ENCODE peak calls at places on chromosomes 3 and 15, in ten cellular contexts. V, G, N, Q, C, X, S, O, F and T are unnamed samples.

GRCh38 chr15:92901053-92901761 is 1.1 kb downstream of the CHD2 start:
- DNase-seq in V (no peak), G (no peak), N (no peak), Q (no peak), C (no peak), X (peak), S (no peak), O (no peak), F (no peak), T (no peak)

GRCh38 chr3:11932636-11933035 is 71.6 kb upstream of the SYN2 start:
- DNase-seq in V (no peak), G (no peak), N (no peak), Q (no peak), C (no peak), X (no peak), S (no peak), O (no peak), F (no peak), T (no peak)

GRCh38 chr15:38440353-38441129 is 13.4 kb upstream of the FAM98B start:
- DNase-seq in V (peak), G (no peak), N (no peak), Q (no peak), C (peak), X (peak), S (peak), O (no peak), F (peak), T (no peak)

GRCh38 chr15:42394131-42394530 is 34.8 kb downstream of the CAPN3 start:
- DNase-seq in V (no peak), G (no peak), N (no peak), Q (no peak), C (no peak), X (no peak), S (no peak), O (no peak), F (no peak), T (no peak)

GRCh38 chr3:52061116-52061910 is 4.9 kb upstream of the DUSP7 start:
- DNase-seq in V (no peak), G (no peak), N (no peak), Q (no peak), C (no peak), X (no peak), S (no peak), O (no peak), F (peak), T (no peak)

GRCh38 chr3:30934208-30934550 is 39.7 kb upstream of the GADL1 start:
- DNase-seq in V (no peak), G (no peak), N (no peak), Q (no peak), C (peak), X (peak), S (no peak), O (no peak), F (no peak), T (no peak)

GRCh38 chr3:102162251-102162650 is 272.6 kb upstream of the ZPLD1 start:
- DNase-seq in V (no peak), G (no peak), N (no peak), Q (no peak), C (no peak), X (no peak), S (no peak), O (no peak), F (no peak), T (no peak)

GRCh38 chr3:172709776-172710708 is 825 bp downstream of the NCEH1 start:
- DNase-seq in V (no peak), G (no peak), N (no peak), Q (no peak), C (peak), X (no peak), S (peak), O (no peak), F (peak), T (no peak)

GRCh38 chr3:37053337-37053736 is 60.0 kb downstream of the MLH1 start:
- DNase-seq in V (no peak), G (no peak), N (no peak), Q (no peak), C (no peak), X (no peak), S (no peak), O (no peak), F (no peak), T (no peak)

GRCh38 chr3:56923546-56924224 is 121.9 kb upstream of the ARHGEF3 start:
- DNase-seq in V (peak), G (no peak), N (no peak), Q (no peak), C (peak), X (peak), S (no peak), O (peak), F (peak), T (no peak)

GRCh38 chr3:143658869-143659268 is 189.4 kb downstream of the SLC9A9 start:
- DNase-seq in V (no peak), G (no peak), N (no peak), Q (no peak), C (peak), X (peak), S (no peak), O (peak), F (no peak), T (no peak)

GRCh38 chr3:144142151-144142855 is 170.7 kb downstream of the DIPK2A start:
- DNase-seq in V (no peak), G (no peak), N (peak), Q (no peak), C (peak), X (peak), S (no peak), O (no peak), F (no peak), T (no peak)

GRCh38 chr15:66865622-66866611 is 163.9 kb downstream of the SMAD6 start:
- DNase-seq in V (no peak), G (peak), N (no peak), Q (peak), C (no peak), X (no peak), S (peak), O (no peak), F (peak), T (peak)

GRCh38 chr3:71973337-71974030 is 188.5 kb upstream of the PROK2 start:
- DNase-seq in V (no peak), G (no peak), N (no peak), Q (no peak), C (no peak), X (no peak), S (no peak), O (no peak), F (peak), T (no peak)

GRCh38 chr15:61997786-61998185 is 62.5 kb downstream of the VPS13C start:
- DNase-seq in V (no peak), G (no peak), N (no peak), Q (no peak), C (peak), X (no peak), S (no peak), O (no peak), F (no peak), T (no peak)

GRCh38 chr3:52615178-52615577 is 70.5 kb downstream of the PBRM1 start:
- DNase-seq in V (no peak), G (no peak), N (no peak), Q (no peak), C (peak), X (no peak), S (no peak), O (no peak), F (no peak), T (no peak)

GRCh38 chr15:26891448-26891881 is 24.6 kb downstream of the GABRA5 start:
- DNase-seq in V (no peak), G (no peak), N (no peak), Q (no peak), C (peak), X (peak), S (no peak), O (peak), F (peak), T (peak)

GRCh38 chr15:97684249-97684648 is 276.3 kb upstream of the ARRDC4 start:
- DNase-seq in V (no peak), G (no peak), N (no peak), Q (no peak), C (no peak), X (no peak), S (no peak), O (no peak), F (no peak), T (no peak)

GRCh38 chr3:108493862-108494261 is 16.5 kb downstream of the MYH15 start:
- DNase-seq in V (no peak), G (no peak), N (no peak), Q (no peak), C (no peak), X (no peak), S (no peak), O (no peak), F (peak), T (no peak)

GRCh38 chr15:26634319-26634718 is 138.5 kb downstream of the GABRB3 start:
- DNase-seq in V (no peak), G (no peak), N (no peak), Q (no peak), C (no peak), X (no peak), S (no peak), O (no peak), F (no peak), T (no peak)

GRCh38 chr3:124491875-124492274 is 238.4 kb upstream of the UMPS start:
- DNase-seq in V (no peak), G (no peak), N (no peak), Q (no peak), C (no peak), X (no peak), S (no peak), O (no peak), F (no peak), T (no peak)

GRCh38 chr3:19093084-19093483 is 55.2 kb upstream of the KCNH8 start:
- DNase-seq in V (no peak), G (no peak), N (no peak), Q (no peak), C (no peak), X (no peak), S (no peak), O (no peak), F (no peak), T (no peak)

GRCh38 chr3:62174116-62174515 is 199.2 kb downstream of the FEZF2 start:
- DNase-seq in V (no peak), G (no peak), N (no peak), Q (no peak), C (no peak), X (no peak), S (no peak), O (no peak), F (no peak), T (no peak)

GRCh38 chr3:187465503-187465902 is 97.3 kb downstream of the RTP4 start:
- DNase-seq in V (no peak), G (no peak), N (no peak), Q (no peak), C (no peak), X (no peak), S (no peak), O (no peak), F (no peak), T (no peak)

GRCh38 chr15:43408789-43409188 is 37.9 kb downstream of the TUBGCP4 start:
- DNase-seq in V (no peak), G (no peak), N (no peak), Q (no peak), C (no peak), X (no peak), S (no peak), O (no peak), F (no peak), T (no peak)

GRCh38 chr3:58271901-58272501 is 34.0 kb upstream of the RPP14 start:
- DNase-seq in V (no peak), G (no peak), N (no peak), Q (no peak), C (peak), X (peak), S (no peak), O (peak), F (no peak), T (no peak)

GRCh38 chr3:78101363-78101762 is 1061.5 kb downstream of the ROBO2 start:
- DNase-seq in V (no peak), G (no peak), N (no peak), Q (no peak), C (peak), X (peak), S (no peak), O (peak), F (no peak), T (no peak)

GRCh38 chr3:171402281-171402680 is 57.9 kb downstream of the TNIK start:
- DNase-seq in V (no peak), G (no peak), N (no peak), Q (no peak), C (no peak), X (no peak), S (no peak), O (no peak), F (no peak), T (no peak)

GRCh38 chr3:185337231-185337816 is 25.6 kb upstream of the MAP3K13 start:
- DNase-seq in V (no peak), G (no peak), N (no peak), Q (no peak), C (no peak), X (no peak), S (no peak), O (no peak), F (no peak), T (no peak)

GRCh38 chr3:181470349-181470748 is 241.4 kb upstream of the SOX2 start:
- DNase-seq in V (no peak), G (no peak), N (no peak), Q (no peak), C (no peak), X (no peak), S (no peak), O (no peak), F (no peak), T (no peak)

GRCh38 chr3:13519392-13519791 is 29.5 kb upstream of the FBLN2 start:
- DNase-seq in V (no peak), G (no peak), N (no peak), Q (no peak), C (no peak), X (no peak), S (no peak), O (no peak), F (no peak), T (no peak)

GRCh38 chr3:33145901-33146580 is 32.2 kb downstream of the CRTAP start:
- DNase-seq in V (no peak), G (no peak), N (no peak), Q (no peak), C (no peak), X (peak), S (no peak), O (no peak), F (no peak), T (no peak)

GRCh38 chr3:128489860-128490649 is 2.9 kb downstream of the GATA2 start:
- DNase-seq in V (no peak), G (no peak), N (no peak), Q (no peak), C (no peak), X (no peak), S (no peak), O (no peak), F (no peak), T (no peak)

GRCh38 chr3:148865039-148865438 is at the start of gene CPA3:
- DNase-seq in V (no peak), G (no peak), N (no peak), Q (no peak), C (no peak), X (no peak), S (no peak), O (no peak), F (no peak), T (no peak)

GRCh38 chr3:123332124-123332641 is 116.7 kb downstream of the ADCY5 start:
- DNase-seq in V (no peak), G (no peak), N (no peak), Q (no peak), C (no peak), X (no peak), S (no peak), O (no peak), F (no peak), T (no peak)

GRCh38 chr3:161332792-161333191 is 38.5 kb downstream of the SPTSSB start:
- DNase-seq in V (no peak), G (no peak), N (no peak), Q (no peak), C (no peak), X (no peak), S (no peak), O (no peak), F (no peak), T (no peak)
- TF ChIP-seq CTCF in V (no peak), G (no peak), N (no peak), Q (no peak), C (no peak), X (no peak), S (no peak), O (no peak), F (no peak), T (no peak)

GRCh38 chr3:98994128-98994762 is 92.8 kb upstream of the DCBLD2 start:
- DNase-seq in V (no peak), G (no peak), N (no peak), Q (no peak), C (peak), X (peak), S (no peak), O (no peak), F (no peak), T (no peak)
- TF ChIP-seq CTCF in V (no peak), G (peak), N (peak), Q (peak), C (peak), X (peak), S (peak), O (peak), F (peak), T (peak)

GRCh38 chr3:76645724-76646123 is 394.2 kb upstream of the ROBO2 start:
- DNase-seq in V (no peak), G (no peak), N (no peak), Q (no peak), C (no peak), X (no peak), S (no peak), O (no peak), F (no peak), T (no peak)

GRCh38 chr3:76652524-76652923 is 387.4 kb upstream of the ROBO2 start:
- DNase-seq in V (no peak), G (no peak), N (no peak), Q (no peak), C (no peak), X (no peak), S (no peak), O (no peak), F (no peak), T (no peak)

GRCh38 chr3:76651784-76652183 is 388.1 kb upstream of the ROBO2 start:
- DNase-seq in V (no peak), G (no peak), N (no peak), Q (no peak), C (no peak), X (no peak), S (no peak), O (no peak), F (no peak), T (no peak)

GRCh38 chr3:76643620-76644019 is 396.3 kb upstream of the ROBO2 start:
- DNase-seq in V (no peak), G (no peak), N (no peak), Q (no peak), C (no peak), X (no peak), S (no peak), O (no peak), F (no peak), T (no peak)

DNA sequence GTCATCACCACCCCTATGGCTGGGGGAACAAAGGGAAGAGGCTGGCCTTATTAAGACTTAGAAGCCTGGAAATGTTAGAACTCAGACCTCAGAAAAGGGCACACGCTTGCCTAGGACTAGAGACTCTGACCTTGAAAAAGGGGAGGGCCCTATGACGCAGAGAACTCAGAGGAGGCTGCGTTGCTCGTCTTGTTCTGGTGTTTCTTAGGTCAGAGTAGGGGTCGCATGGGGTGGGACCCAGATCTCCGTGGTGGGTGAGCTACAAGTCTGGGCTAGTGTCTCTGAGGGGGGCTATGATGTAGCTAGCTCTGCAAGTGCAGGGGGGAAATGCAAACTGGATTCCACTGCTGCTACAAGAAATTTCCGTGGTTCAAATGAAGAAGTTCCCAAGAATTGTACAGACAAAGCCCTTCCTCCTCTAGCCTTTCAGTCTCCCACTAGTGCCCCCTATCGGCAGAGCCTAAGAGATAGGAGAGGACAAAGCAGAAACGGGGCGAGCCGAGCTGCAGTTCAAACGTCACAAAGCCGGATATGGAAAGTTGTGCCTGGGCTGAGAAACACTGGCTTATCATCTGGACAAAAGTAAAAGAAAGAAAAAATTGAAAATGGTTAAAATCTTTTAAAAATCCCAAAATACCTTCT is 392.9 kb upstream of the ROBO2 start:
- DNase-seq in V (no peak), G (no peak), N (no peak), Q (no peak), C (no peak), X (no peak), S (no peak), O (no peak), F (no peak), T (no peak)
- TF ChIP-seq CTCF in V (no peak), G (no peak), N (no peak), Q (no peak), C (no peak), X (no peak), S (no peak), O (peak), F (no peak), T (peak)

GRCh38 chr3:34377961-34378360 is 579.5 kb downstream of the PDCD6IP start:
- DNase-seq in V (no peak), G (no peak), N (no peak), Q (no peak), C (no peak), X (no peak), S (no peak), O (no peak), F (no peak), T (no peak)

GRCh38 chr3:34376691-34377090 is 578.3 kb downstream of the PDCD6IP start:
- DNase-seq in V (no peak), G (no peak), N (no peak), Q (no peak), C (no peak), X (no peak), S (no peak), O (no peak), F (no peak), T (no peak)

DNA sequence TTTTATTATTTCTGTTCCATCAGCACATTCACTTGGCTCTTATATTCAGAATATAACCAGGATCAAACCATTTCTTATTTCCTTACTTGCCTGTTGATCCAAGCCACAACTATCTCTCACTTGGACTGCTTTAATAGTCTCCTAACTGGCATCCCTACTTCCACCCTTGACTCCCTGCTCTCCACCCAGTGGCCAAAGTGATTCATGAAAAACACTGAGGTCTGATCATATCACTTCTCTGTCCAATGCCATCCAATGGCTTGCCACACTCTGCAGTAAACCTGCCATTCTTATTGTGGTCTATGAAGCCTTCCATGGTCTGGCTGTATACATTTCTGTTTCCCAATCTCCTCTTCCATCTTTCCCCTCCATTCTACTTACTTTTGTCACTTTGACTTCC is 576.1 kb downstream of the PDCD6IP start:
- DNase-seq in V (no peak), G (no peak), N (no peak), Q (no peak), C (no peak), X (no peak), S (no peak), O (no peak), F (no peak), T (no peak)
- TF ChIP-seq CTCF in V (no peak), G (no peak), N (no peak), Q (no peak), C (no peak), X (no peak), S (no peak), O (no peak), F (no peak), T (no peak)

GRCh38 chr3:98395111-98395510 is 4.6 kb downstream of the OR5K3 start:
- DNase-seq in V (no peak), G (no peak), N (no peak), Q (no peak), C (no peak), X (no peak), S (no peak), O (no peak), F (no peak), T (no peak)
- TF ChIP-seq CTCF in V (no peak), G (no peak), N (no peak), Q (no peak), C (no peak), X (no peak), S (no peak), O (no peak), F (no peak), T (no peak)

GRCh38 chr3:150238995-150239612 is 169.0 kb upstream of the TSC22D2 start:
- DNase-seq in V (no peak), G (no peak), N (no peak), Q (no peak), C (no peak), X (no peak), S (no peak), O (no peak), F (no peak), T (no peak)
- TF ChIP-seq CTCF in V (no peak), G (peak), N (no peak), Q (no peak), C (peak), X (peak), S (peak), O (peak), F (peak), T (peak)

DNA sequence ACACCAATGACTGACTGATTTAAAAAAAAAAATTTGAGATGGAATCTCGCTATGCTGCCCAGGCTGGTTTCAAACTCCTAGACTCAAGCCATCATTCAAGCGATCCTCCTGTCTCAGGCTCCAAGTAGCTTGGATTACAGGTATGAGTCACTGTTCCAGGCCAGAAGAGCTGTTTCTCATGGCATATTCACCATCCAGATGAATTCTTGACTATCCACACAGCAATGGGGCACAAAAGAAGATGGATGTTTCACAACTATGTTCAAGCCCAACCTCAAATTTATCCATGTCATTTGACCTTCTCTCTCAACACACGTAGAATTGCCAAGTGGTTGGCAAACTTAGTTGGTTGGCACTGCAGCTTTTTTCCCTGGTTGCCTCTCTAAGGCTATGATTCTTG is 40.6 kb downstream of the PRICKLE2 start:
- DNase-seq in V (no peak), G (no peak), N (no peak), Q (no peak), C (peak), X (peak), S (no peak), O (no peak), F (no peak), T (no peak)
- TF ChIP-seq CTCF in V (no peak), G (no peak), N (no peak), Q (no peak), C (no peak), X (no peak), S (no peak), O (no peak), F (no peak), T (no peak)

GRCh38 chr3:6222069-6222468 is 638.8 kb upstream of the GRM7 start:
- DNase-seq in V (no peak), G (no peak), N (no peak), Q (no peak), C (no peak), X (no peak), S (no peak), O (no peak), F (no peak), T (no peak)
- TF ChIP-seq CTCF in V (no peak), G (no peak), N (no peak), Q (no peak), C (no peak), X (no peak), S (no peak), O (no peak), F (no peak), T (no peak)